ENCODE peak calls at places on chromosomes 11 and 22, in eight cellular contexts. J is psoas muscle, U is testis, F is hepatocyte, V is mucosa of descending colon, Q is uterus, P is lower lobe of right lung, Z is Caco-2. S is an unnamed sample. For H3K9me3, H3K4me1 and H3K36me3, the result is how much of the 10 kb centered on the place peaks cover.

GRCh38 chr11:6557063-6557462 is 46.4 kb downstream of the RRP8 start:
- DNase-seq in J (no peak), U (no peak), F (no peak), V (no peak), Q (no peak), P (no peak), Z (no peak), S (no peak)

GRCh38 chr11:117984471-117984870 is 1.7 kb upstream of the IL10RA start:
- DNase-seq in J (no peak), U (no peak), F (no peak), V (no peak), Q (no peak), P (no peak), Z (no peak), S (no peak)

GRCh38 chr22:37353839-37354238 is 71.5 kb downstream of the CYTH4 start:
- DNase-seq in J (no peak), U (no peak), F (no peak), V (no peak), Q (no peak), P (no peak), Z (no peak), S (no peak)

GRCh38 chr11:25925359-25925758 is 406.6 kb upstream of the ANO3 start:
- DNase-seq in J (no peak), U (no peak), F (no peak), V (no peak), Q (no peak), P (no peak), Z (no peak), S (no peak)

GRCh38 chr22:50670914-50671538 is 1.6 kb upstream of the SHANK3 start:
- DNase-seq in J (no peak), U (no peak), F (no peak), V (no peak), Q (no peak), P (no peak), Z (no peak), S (no peak)

GRCh38 chr11:1381793-1382425 is 7.8 kb upstream of the BRSK2 start:
- DNase-seq in J (no peak), U (no peak), F (no peak), V (no peak), Q (no peak), P (peak), Z (no peak), S (no peak)

GRCh38 chr22:29442976-29443375 is 4.6 kb downstream of the RFPL1 start:
- DNase-seq in J (no peak), U (no peak), F (no peak), V (no peak), Q (no peak), P (no peak), Z (no peak), S (no peak)

GRCh38 chr11:4523666-4524065 is 21.3 kb upstream of the OR52M1 start:
- DNase-seq in J (no peak), U (no peak), F (no peak), V (no peak), Q (no peak), P (no peak), Z (no peak), S (no peak)

GRCh38 chr11:86676010-86676409 is 3.6 kb upstream of the ME3 start:
- DNase-seq in J (no peak), U (no peak), F (no peak), V (peak), Q (no peak), P (no peak), Z (no peak), S (no peak)

GRCh38 chr11:121795206-121795605 is 320.8 kb downstream of the BLID start:
- DNase-seq in J (no peak), U (no peak), F (no peak), V (no peak), Q (no peak), P (no peak), Z (no peak), S (no peak)

GRCh38 chr22:31090217-31091085 is 9.3 kb downstream of the SMTN start:
- DNase-seq in J (no peak), U (no peak), F (no peak), V (no peak), Q (peak), P (no peak), Z (no peak), S (no peak)

GRCh38 chr22:28369849-28370248 is 309.8 kb downstream of the TTC28 start:
- DNase-seq in J (no peak), U (no peak), F (no peak), V (peak), Q (no peak), P (no peak), Z (no peak), S (no peak)

GRCh38 chr22:41563051-41563711 is 2.4 kb downstream of the CSDC2 start:
- DNase-seq in J (no peak), U (peak), F (peak), V (no peak), Q (peak), P (no peak), Z (no peak), S (no peak)

GRCh38 chr22:19275919-19276600 is 15.5 kb downstream of the CLTCL1 start:
- DNase-seq in J (no peak), U (peak), F (no peak), V (no peak), Q (no peak), P (no peak), Z (no peak), S (no peak)

GRCh38 chr11:3165916-3166267 is 782 bp upstream of the OSBPL5 start:
- DNase-seq in J (no peak), U (no peak), F (no peak), V (no peak), Q (peak), P (peak), Z (no peak), S (no peak)

GRCh38 chr11:45537617-45538016 is 127.8 kb downstream of the CHST1 start:
- DNase-seq in J (no peak), U (no peak), F (no peak), V (no peak), Q (no peak), P (no peak), Z (no peak), S (no peak)

GRCh38 chr11:113440816-113441215 is 34.4 kb downstream of the DRD2 start:
- DNase-seq in J (no peak), U (no peak), F (no peak), V (no peak), Q (no peak), P (no peak), Z (no peak), S (no peak)

GRCh38 chr11:78239781-78240180 is 51.1 kb downstream of the USP35 start:
- DNase-seq in J (no peak), U (no peak), F (no peak), V (no peak), Q (no peak), P (no peak), Z (no peak), S (no peak)

GRCh38 chr11:111561801-111562325 is 21.3 kb downstream of the LAYN start:
- DNase-seq in J (no peak), U (no peak), F (no peak), V (no peak), Q (no peak), P (no peak), Z (no peak), S (no peak)

GRCh38 chr22:30116362-30117117 is 36.3 kb downstream of the HORMAD2 start:
- DNase-seq in J (no peak), U (no peak), F (peak), V (peak), Q (no peak), P (no peak), Z (no peak), S (no peak)

GRCh38 chr22:42261266-42261665 is 9.2 kb downstream of the TCF20 start:
- DNase-seq in J (no peak), U (no peak), F (no peak), V (no peak), Q (no peak), P (no peak), Z (no peak), S (no peak)

GRCh38 chr22:44131989-44132685 is 48.6 kb upstream of the PARVG start:
- DNase-seq in J (no peak), U (no peak), F (no peak), V (no peak), Q (no peak), P (no peak), Z (no peak), S (no peak)

GRCh38 chr22:42427211-42427610 is 5.0 kb downstream of the NFAM1 start:
- DNase-seq in J (no peak), U (no peak), F (no peak), V (no peak), Q (no peak), P (no peak), Z (no peak), S (no peak)

GRCh38 chr11:113181094-113181493 is 133.3 kb upstream of the TTC12 start:
- DNase-seq in J (no peak), U (no peak), F (no peak), V (no peak), Q (no peak), P (no peak), Z (no peak), S (no peak)

GRCh38 chr11:104895619-104896018 is 2.6 kb downstream of the CASP12 start:
- DNase-seq in J (no peak), U (no peak), F (no peak), V (no peak), Q (no peak), P (no peak), Z (no peak), S (no peak)

GRCh38 chr11:104897891-104898684 is at the start of gene CASP12:
- DNase-seq in J (no peak), U (no peak), F (peak), V (no peak), Q (no peak), P (no peak), Z (no peak), S (no peak)

GRCh38 chr11:104893876-104894275 is 4.4 kb downstream of the CASP12 start:
- DNase-seq in J (no peak), U (no peak), F (no peak), V (no peak), Q (no peak), P (no peak), Z (no peak), S (no peak)

GRCh38 chr11:104898685-104899013 is 389 bp upstream of the CASP12 start:
- DNase-seq in J (no peak), U (no peak), F (no peak), V (no peak), Q (no peak), P (no peak), Z (no peak), S (no peak)

DNA sequence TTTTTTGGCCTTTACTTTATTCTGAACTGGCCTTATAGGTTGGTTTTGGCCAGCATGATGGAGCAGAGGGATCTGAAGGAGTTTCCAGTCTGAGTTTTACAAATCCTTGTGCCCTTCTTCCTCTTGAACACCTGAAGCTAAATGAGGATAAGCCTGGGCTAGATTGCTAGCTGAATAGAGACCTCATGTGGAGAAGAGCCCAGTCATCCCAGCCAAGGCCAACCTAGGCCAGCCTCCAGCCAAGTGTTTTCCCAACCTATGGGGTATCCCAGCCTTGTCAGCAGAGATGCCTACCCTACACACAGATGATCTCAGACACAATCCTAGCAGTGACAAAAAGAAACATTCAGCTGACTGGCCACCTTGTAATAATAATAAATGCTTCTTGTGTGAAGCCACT is 966 bp upstream of the CASP12 start:
- DNase-seq in J (no peak), U (no peak), F (no peak), V (no peak), Q (no peak), P (no peak), Z (no peak), S (no peak)
- H3K9me3 ChIP-seq in J (under half), U (under half), F (under half), V (under half), Q (under half), P (under half), Z (under half), S (under half)

GRCh38 chr22:35410663-35411034 is 10.7 kb downstream of the MCM5 start:
- DNase-seq in J (no peak), U (no peak), F (no peak), V (no peak), Q (no peak), P (no peak), Z (no peak), S (no peak)
- H3K4me1 ChIP-seq in J (under half), U (under half), F (under half), V (under half), Q (under half), P (under half), Z (under half), S (under half)

GRCh38 chr11:74941492-74941891 is 7.4 kb downstream of the XRRA1 start:
- DNase-seq in J (no peak), U (no peak), F (no peak), V (no peak), Q (no peak), P (no peak), Z (no peak), S (no peak)
- H3K36me3 ChIP-seq in J (under half), U (under half), F (under half), V (under half), Q (under half), P (under half), Z (under half), S (under half)

GRCh38 chr11:96147913-96148312 is 195.1 kb downstream of the MAML2 start:
- DNase-seq in J (no peak), U (no peak), F (no peak), V (no peak), Q (no peak), P (no peak), Z (no peak), S (peak)
- H3K9me3 ChIP-seq in J (under half), U (under half), F (under half), V (under half), Q (under half), P (under half), Z (under half), S (under half)

S was measured in HAP-1.